ENCODE peak calls at places on chromosomes 1 and 21, in four cellular contexts. One of them, this sample, is unnamed.
A peak's percentile ranks its signal among the peaks of the same experiment; 100 is the strongest.

GRCh38 chr21:10640446-10640845 is 119.1 kb downstream of the TPTE start:
- DNase-seq in bronchial epithelial cell: no peak
- DNase-seq in CD4-positive, alpha-beta memory T cell: no peak
- DNase-seq in CD8-positive, alpha-beta memory T cell: no peak
- DNase-seq in this sample: no peak

GRCh38 chr1:26627959-26628358 is 67.9 kb upstream of the ARID1A start:
- DNase-seq in bronchial epithelial cell: no peak
- DNase-seq in CD4-positive, alpha-beta memory T cell: no peak
- DNase-seq in CD8-positive, alpha-beta memory T cell: no peak
- DNase-seq in this sample: no peak

GRCh38 chr1:55262822-55263221 is 47.7 kb upstream of the USP24 start:
- DNase-seq in bronchial epithelial cell: peak; percentile 88
- DNase-seq in CD4-positive, alpha-beta memory T cell: no peak
- DNase-seq in CD8-positive, alpha-beta memory T cell: no peak
- DNase-seq in this sample: no peak

GRCh38 chr1:69567847-69568434 is at the start of gene LRRC7:
- DNase-seq in bronchial epithelial cell: no peak
- DNase-seq in CD4-positive, alpha-beta memory T cell: no peak
- DNase-seq in CD8-positive, alpha-beta memory T cell: no peak
- DNase-seq in this sample: peak; percentile 46

GRCh38 chr1:1322952-1323351 is 1.5 kb downstream of the INTS11 start:
- DNase-seq in bronchial epithelial cell: no peak
- DNase-seq in CD4-positive, alpha-beta memory T cell: no peak
- DNase-seq in CD8-positive, alpha-beta memory T cell: no peak
- DNase-seq in this sample: no peak

GRCh38 chr1:233010164-233010563 is 59.8 kb downstream of the NTPCR start:
- DNase-seq in bronchial epithelial cell: no peak
- DNase-seq in CD4-positive, alpha-beta memory T cell: no peak
- DNase-seq in CD8-positive, alpha-beta memory T cell: no peak
- DNase-seq in this sample: no peak

GRCh38 chr21:29423521-29423920 is 124.8 kb downstream of the BACH1 start:
- DNase-seq in bronchial epithelial cell: no peak
- DNase-seq in CD4-positive, alpha-beta memory T cell: no peak
- DNase-seq in CD8-positive, alpha-beta memory T cell: no peak
- DNase-seq in this sample: no peak

GRCh38 chr1:108503062-108503740 is 53.1 kb downstream of the NBPF6 start:
- DNase-seq in bronchial epithelial cell: no peak
- DNase-seq in CD4-positive, alpha-beta memory T cell: no peak
- DNase-seq in CD8-positive, alpha-beta memory T cell: no peak
- DNase-seq in this sample: no peak

GRCh38 chr1:29949676-29950075 is 713.4 kb downstream of the PTPRU start:
- DNase-seq in bronchial epithelial cell: no peak
- DNase-seq in CD4-positive, alpha-beta memory T cell: no peak
- DNase-seq in CD8-positive, alpha-beta memory T cell: no peak
- DNase-seq in this sample: no peak

GRCh38 chr1:203649551-203650011 is 22.9 kb downstream of the ATP2B4 start:
- DNase-seq in bronchial epithelial cell: peak; percentile 76
- DNase-seq in CD4-positive, alpha-beta memory T cell: peak; percentile 55
- DNase-seq in CD8-positive, alpha-beta memory T cell: peak; percentile 34
- DNase-seq in this sample: no peak

GRCh38 chr1:203548917-203549708 is 55.2 kb downstream of the OPTC start:
- DNase-seq in bronchial epithelial cell: peak; percentile 83
- DNase-seq in CD4-positive, alpha-beta memory T cell: no peak
- DNase-seq in CD8-positive, alpha-beta memory T cell: no peak
- DNase-seq in this sample: no peak

GRCh38 chr1:216900116-216900620 is 176.9 kb upstream of the ESRRG start:
- DNase-seq in bronchial epithelial cell: no peak
- DNase-seq in CD4-positive, alpha-beta memory T cell: no peak
- DNase-seq in CD8-positive, alpha-beta memory T cell: no peak
- DNase-seq in this sample: no peak

GRCh38 chr1:203572134-203572625 is 54.5 kb upstream of the ATP2B4 start:
- DNase-seq in bronchial epithelial cell: no peak
- DNase-seq in CD4-positive, alpha-beta memory T cell: no peak
- DNase-seq in CD8-positive, alpha-beta memory T cell: no peak
- DNase-seq in this sample: no peak

GRCh38 chr1:108043712-108044111 is 78.7 kb upstream of the VAV3 start:
- DNase-seq in bronchial epithelial cell: no peak
- DNase-seq in CD4-positive, alpha-beta memory T cell: no peak
- DNase-seq in CD8-positive, alpha-beta memory T cell: no peak
- DNase-seq in this sample: no peak

GRCh38 chr1:91502882-91503184 is 2.2 kb downstream of the CDC7 start:
- DNase-seq in bronchial epithelial cell: no peak
- DNase-seq in CD4-positive, alpha-beta memory T cell: no peak
- DNase-seq in CD8-positive, alpha-beta memory T cell: no peak
- DNase-seq in this sample: no peak

GRCh38 chr1:156675715-156676311 is 1.4 kb downstream of the NES start:
- DNase-seq in bronchial epithelial cell: no peak
- DNase-seq in CD4-positive, alpha-beta memory T cell: no peak
- DNase-seq in CD8-positive, alpha-beta memory T cell: no peak
- DNase-seq in this sample: no peak

GRCh38 chr1:40936878-40937484 is 42.5 kb upstream of the CTPS1 start:
- DNase-seq in bronchial epithelial cell: peak; percentile 22
- DNase-seq in CD4-positive, alpha-beta memory T cell: no peak
- DNase-seq in CD8-positive, alpha-beta memory T cell: no peak
- DNase-seq in this sample: no peak

GRCh38 chr1:59415286-59415850 is 118.5 kb downstream of the FGGY start:
- DNase-seq in bronchial epithelial cell: no peak
- DNase-seq in CD4-positive, alpha-beta memory T cell: no peak
- DNase-seq in CD8-positive, alpha-beta memory T cell: no peak
- DNase-seq in this sample: no peak

GRCh38 chr1:219206350-219206749 is 32.7 kb downstream of the LYPLAL1 start:
- DNase-seq in bronchial epithelial cell: no peak
- DNase-seq in CD4-positive, alpha-beta memory T cell: no peak
- DNase-seq in CD8-positive, alpha-beta memory T cell: no peak
- DNase-seq in this sample: no peak

GRCh38 chr1:159798893-159799292 is 3.3 kb upstream of the FCRL6 start:
- DNase-seq in bronchial epithelial cell: peak; percentile 85
- DNase-seq in CD4-positive, alpha-beta memory T cell: peak; percentile 48
- DNase-seq in CD8-positive, alpha-beta memory T cell: peak; percentile 24
- DNase-seq in this sample: peak; percentile 67

GRCh38 chr1:152441756-152442155 is 27.7 kb upstream of the CRNN start:
- DNase-seq in bronchial epithelial cell: no peak
- DNase-seq in CD4-positive, alpha-beta memory T cell: no peak
- DNase-seq in CD8-positive, alpha-beta memory T cell: no peak
- DNase-seq in this sample: no peak

GRCh38 chr1:225774276-225775147 is 3.1 kb upstream of the SRP9 start:
- DNase-seq in bronchial epithelial cell: no peak
- DNase-seq in CD4-positive, alpha-beta memory T cell: no peak
- DNase-seq in CD8-positive, alpha-beta memory T cell: no peak
- DNase-seq in this sample: no peak

GRCh38 chr1:63723618-63724017 is 50.2 kb upstream of the ROR1 start:
- DNase-seq in bronchial epithelial cell: peak; percentile 73
- DNase-seq in CD4-positive, alpha-beta memory T cell: no peak
- DNase-seq in CD8-positive, alpha-beta memory T cell: no peak
- DNase-seq in this sample: no peak

GRCh38 chr1:18109058-18109755 is 1.6 kb downstream of the IGSF21 start:
- DNase-seq in bronchial epithelial cell: no peak
- DNase-seq in CD4-positive, alpha-beta memory T cell: no peak
- DNase-seq in CD8-positive, alpha-beta memory T cell: no peak
- DNase-seq in this sample: no peak

GRCh38 chr1:37931148-37931492 is 15.7 kb downstream of the INPP5B start:
- DNase-seq in bronchial epithelial cell: no peak
- DNase-seq in CD4-positive, alpha-beta memory T cell: peak; percentile 7
- DNase-seq in CD8-positive, alpha-beta memory T cell: peak; percentile 6
- DNase-seq in this sample: no peak

GRCh38 chr1:25619101-25619890 is 2.7 kb downstream of the MAN1C1 start:
- DNase-seq in bronchial epithelial cell: no peak
- DNase-seq in CD4-positive, alpha-beta memory T cell: peak; percentile 51
- DNase-seq in CD8-positive, alpha-beta memory T cell: no peak
- DNase-seq in this sample: peak; percentile 57

DNA sequence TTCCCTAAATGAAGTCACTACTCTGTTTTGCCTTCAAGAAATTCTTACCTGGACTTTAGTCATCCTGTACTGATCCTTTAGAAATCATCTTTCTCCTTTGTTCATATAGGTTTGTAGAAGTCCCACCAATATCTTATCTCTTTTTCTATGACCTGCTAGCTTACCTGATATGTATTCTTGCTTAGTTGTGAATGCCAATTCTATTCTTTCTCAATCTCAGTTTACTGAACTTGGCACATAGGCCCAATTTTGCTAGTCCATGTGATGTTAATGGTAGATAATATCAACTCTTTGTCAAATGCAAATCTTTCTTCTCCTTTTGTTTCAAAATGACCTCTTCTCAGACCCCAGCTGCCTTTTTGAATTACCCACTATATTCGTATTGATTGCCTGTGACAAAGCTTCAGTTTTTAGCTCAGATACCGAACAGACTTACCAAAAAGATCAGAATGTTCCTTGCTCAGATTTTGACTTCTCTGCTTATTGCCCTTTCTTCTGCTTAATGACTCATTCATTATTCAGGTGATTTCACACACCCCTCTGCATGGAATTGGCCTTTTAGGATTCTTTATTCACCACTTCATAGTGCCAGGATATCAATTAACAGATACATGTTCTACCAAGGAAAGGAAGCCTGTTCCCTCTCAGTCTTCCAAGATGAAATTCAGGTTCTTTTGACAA is 20.6 kb downstream of the IPO9 start:
- DNase-seq in bronchial epithelial cell: peak; percentile 29
- DNase-seq in CD4-positive, alpha-beta memory T cell: no peak
- DNase-seq in CD8-positive, alpha-beta memory T cell: no peak
- DNase-seq in this sample: no peak
- H3K36me3 ChIP-seq in bronchial epithelial cell: peaks cover 15% of the 10 kb centered on the region
- H3K36me3 ChIP-seq in CD4-positive, alpha-beta memory T cell: peaks cover 45% of the 10 kb centered on the region
- H3K36me3 ChIP-seq in CD8-positive, alpha-beta memory T cell: peaks cover 37% of the 10 kb centered on the region
- H3K36me3 ChIP-seq in this sample: peaks cover 32% of the 10 kb centered on the region

GRCh38 chr1:227563319-227564201 is at the start of gene ZNF678:
- DNase-seq in bronchial epithelial cell: peak; percentile 88
- DNase-seq in CD4-positive, alpha-beta memory T cell: peak; percentile 85
- DNase-seq in CD8-positive, alpha-beta memory T cell: peak; percentile 76
- DNase-seq in this sample: peak; percentile 99

GRCh38 chr1:227572752-227573151 is 9.4 kb downstream of the ZNF678 start:
- DNase-seq in bronchial epithelial cell: no peak
- DNase-seq in CD4-positive, alpha-beta memory T cell: no peak
- DNase-seq in CD8-positive, alpha-beta memory T cell: no peak
- DNase-seq in this sample: no peak

GRCh38 chr1:227562923-227563318 is 435 bp upstream of the ZNF678 start:
- DNase-seq in bronchial epithelial cell: no peak
- DNase-seq in CD4-positive, alpha-beta memory T cell: no peak
- DNase-seq in CD8-positive, alpha-beta memory T cell: no peak
- DNase-seq in this sample: no peak

GRCh38 chr1:227567256-227567655 is 3.9 kb downstream of the ZNF678 start:
- DNase-seq in bronchial epithelial cell: no peak
- DNase-seq in CD4-positive, alpha-beta memory T cell: no peak
- DNase-seq in CD8-positive, alpha-beta memory T cell: no peak
- DNase-seq in this sample: no peak

DNA sequence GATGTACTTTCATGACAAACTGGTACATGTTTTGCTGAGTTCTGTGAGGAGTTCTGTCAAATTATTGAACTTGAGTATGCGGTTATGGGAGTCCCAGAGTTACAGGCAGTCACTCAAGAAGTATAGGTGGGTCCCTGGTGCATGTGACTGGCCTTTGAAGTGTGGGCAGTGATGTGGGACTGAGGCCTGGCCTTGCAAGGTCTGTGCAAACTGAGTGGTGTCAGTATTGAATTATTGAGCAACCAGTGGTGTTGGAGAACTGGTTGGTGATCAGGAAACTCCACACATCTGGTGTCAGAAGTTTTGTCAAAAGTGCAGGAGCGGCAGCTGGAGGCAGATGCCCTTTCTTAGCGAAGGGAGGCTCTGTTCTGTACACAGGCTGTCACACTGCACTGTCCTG is 5.2 kb downstream of the ZNF678 start:
- DNase-seq in bronchial epithelial cell: no peak
- DNase-seq in CD4-positive, alpha-beta memory T cell: no peak
- DNase-seq in CD8-positive, alpha-beta memory T cell: no peak
- DNase-seq in this sample: no peak
- H3K36me3 ChIP-seq in bronchial epithelial cell: peaks cover 2% of the 10 kb centered on the region
- H3K36me3 ChIP-seq in CD4-positive, alpha-beta memory T cell: no peaks in the 10 kb centered on the region
- H3K36me3 ChIP-seq in CD8-positive, alpha-beta memory T cell: no peaks in the 10 kb centered on the region
- H3K36me3 ChIP-seq in this sample: no peaks in the 10 kb centered on the region

DNA sequence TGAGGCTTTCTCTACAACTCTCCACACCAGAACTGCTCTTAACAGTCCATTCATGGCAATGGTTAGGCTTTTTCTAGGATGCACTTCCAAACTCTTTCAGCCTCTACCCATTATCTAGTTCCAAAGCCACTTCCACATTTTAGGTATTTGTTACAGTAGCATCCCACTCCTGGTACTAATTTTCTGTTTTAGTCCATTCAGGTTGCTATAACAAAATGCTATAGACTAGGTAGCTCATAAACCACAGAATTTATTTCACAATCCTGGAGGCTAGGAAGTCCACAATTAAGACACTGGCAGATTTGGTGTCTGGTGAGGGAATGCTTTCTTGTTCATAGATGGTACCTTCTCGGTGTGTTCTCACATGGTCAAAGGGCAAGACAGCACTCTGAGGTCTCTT is 17.3 kb upstream of the EPS8L3 start:
- DNase-seq in bronchial epithelial cell: no peak
- DNase-seq in CD4-positive, alpha-beta memory T cell: no peak
- DNase-seq in CD8-positive, alpha-beta memory T cell: no peak
- DNase-seq in this sample: no peak
- H3K36me3 ChIP-seq in bronchial epithelial cell: no peaks in the 10 kb centered on the region
- H3K36me3 ChIP-seq in CD4-positive, alpha-beta memory T cell: no peaks in the 10 kb centered on the region
- H3K36me3 ChIP-seq in CD8-positive, alpha-beta memory T cell: no peaks in the 10 kb centered on the region
- H3K36me3 ChIP-seq in this sample: no peaks in the 10 kb centered on the region

GRCh38 chr1:46083579-46083978 is 48.9 kb downstream of the PIK3R3 start:
- DNase-seq in bronchial epithelial cell: no peak
- DNase-seq in CD4-positive, alpha-beta memory T cell: no peak
- DNase-seq in CD8-positive, alpha-beta memory T cell: no peak
- DNase-seq in this sample: no peak
- H3K36me3 ChIP-seq in bronchial epithelial cell: no peaks in the 10 kb centered on the region
- H3K36me3 ChIP-seq in CD4-positive, alpha-beta memory T cell: no peaks in the 10 kb centered on the region
- H3K36me3 ChIP-seq in CD8-positive, alpha-beta memory T cell: no peaks in the 10 kb centered on the region
- H3K36me3 ChIP-seq in this sample: no peaks in the 10 kb centered on the region

GRCh38 chr21:44956356-44957046 is 16.7 kb downstream of the SLX9 start:
- DNase-seq in bronchial epithelial cell: no peak
- DNase-seq in CD4-positive, alpha-beta memory T cell: no peak
- DNase-seq in CD8-positive, alpha-beta memory T cell: no peak
- DNase-seq in this sample: no peak
- H3K36me3 ChIP-seq in bronchial epithelial cell: peaks cover 29% of the 10 kb centered on the region
- H3K36me3 ChIP-seq in CD4-positive, alpha-beta memory T cell: peaks cover 5% of the 10 kb centered on the region
- H3K36me3 ChIP-seq in CD8-positive, alpha-beta memory T cell: peaks cover 6% of the 10 kb centered on the region
- H3K36me3 ChIP-seq in this sample: peaks cover 7% of the 10 kb centered on the region

This sample was measured in MM.1S.